ENCODE peak calls at places on chromosomes 16 and 17, in seven cellular contexts. One of them, this sample, is unnamed.

GRCh38 chr16:1971678-1972489 is at the start of gene TBL3:
- DNase-seq in suprapubic skin: peak
- DNase-seq in uterus: peak
- DNase-seq in GM12878: peak
- DNase-seq in heart left ventricle: peak
- DNase-seq in adrenal gland: peak
- DNase-seq in lower leg skin: peak
- DNase-seq in this sample: peak

GRCh38 chr17:82698974-82699442 is 510 bp upstream of the RAB40B start:
- DNase-seq in suprapubic skin: no peak
- DNase-seq in uterus: no peak
- DNase-seq in GM12878: no peak
- DNase-seq in heart left ventricle: no peak
- DNase-seq in adrenal gland: no peak
- DNase-seq in lower leg skin: no peak
- DNase-seq in this sample: no peak

GRCh38 chr16:88599092-88599733 is 29.0 kb downstream of the ZC3H18 start:
- DNase-seq in suprapubic skin: peak
- DNase-seq in uterus: no peak
- DNase-seq in GM12878: no peak
- DNase-seq in heart left ventricle: peak
- DNase-seq in adrenal gland: peak
- DNase-seq in lower leg skin: peak
- DNase-seq in this sample: peak

GRCh38 chr16:89309438-89310122 is 92.1 kb downstream of the ZNF778 start:
- DNase-seq in suprapubic skin: no peak
- DNase-seq in uterus: no peak
- DNase-seq in GM12878: no peak
- DNase-seq in heart left ventricle: no peak
- DNase-seq in adrenal gland: no peak
- DNase-seq in lower leg skin: no peak
- DNase-seq in this sample: no peak

GRCh38 chr16:88519938-88520653 is 50.1 kb upstream of the ZC3H18 start:
- DNase-seq in suprapubic skin: no peak
- DNase-seq in uterus: no peak
- DNase-seq in GM12878: no peak
- DNase-seq in heart left ventricle: no peak
- DNase-seq in adrenal gland: no peak
- DNase-seq in lower leg skin: no peak
- DNase-seq in this sample: no peak

GRCh38 chr16:27237229-27238015 is 31.1 kb downstream of the NSMCE1 start:
- DNase-seq in suprapubic skin: peak
- DNase-seq in uterus: peak
- DNase-seq in GM12878: peak
- DNase-seq in heart left ventricle: peak
- DNase-seq in adrenal gland: no peak
- DNase-seq in lower leg skin: no peak
- DNase-seq in this sample: no peak

GRCh38 chr17:17191961-17192381 is 14.2 kb downstream of the PLD6 start:
- DNase-seq in suprapubic skin: no peak
- DNase-seq in uterus: no peak
- DNase-seq in GM12878: no peak
- DNase-seq in heart left ventricle: no peak
- DNase-seq in adrenal gland: no peak
- DNase-seq in lower leg skin: no peak
- DNase-seq in this sample: no peak

GRCh38 chr17:78324391-78325075 is 35.3 kb downstream of the SOCS3 start:
- DNase-seq in suprapubic skin: peak
- DNase-seq in uterus: peak
- DNase-seq in GM12878: no peak
- DNase-seq in heart left ventricle: peak
- DNase-seq in adrenal gland: peak
- DNase-seq in lower leg skin: peak
- DNase-seq in this sample: no peak

GRCh38 chr16:88561485-88562369 is 8.5 kb upstream of the ZC3H18 start:
- DNase-seq in suprapubic skin: no peak
- DNase-seq in uterus: peak
- DNase-seq in GM12878: no peak
- DNase-seq in heart left ventricle: peak
- DNase-seq in adrenal gland: peak
- DNase-seq in lower leg skin: no peak
- DNase-seq in this sample: no peak

GRCh38 chr17:10295728-10296343 is 77.0 kb downstream of the MYH13 start:
- DNase-seq in suprapubic skin: no peak
- DNase-seq in uterus: peak
- DNase-seq in GM12878: peak
- DNase-seq in heart left ventricle: no peak
- DNase-seq in adrenal gland: peak
- DNase-seq in lower leg skin: no peak
- DNase-seq in this sample: no peak

GRCh38 chr17:73003487-73003886 is 89.0 kb downstream of the SLC39A11 start:
- DNase-seq in suprapubic skin: no peak
- DNase-seq in uterus: no peak
- DNase-seq in GM12878: no peak
- DNase-seq in heart left ventricle: no peak
- DNase-seq in adrenal gland: no peak
- DNase-seq in lower leg skin: no peak
- DNase-seq in this sample: no peak

GRCh38 chr16:75264999-75265910 is 13.8 kb upstream of the BCAR1 start:
- DNase-seq in suprapubic skin: peak
- DNase-seq in uterus: peak
- DNase-seq in GM12878: no peak
- DNase-seq in heart left ventricle: peak
- DNase-seq in adrenal gland: no peak
- DNase-seq in lower leg skin: no peak
- DNase-seq in this sample: no peak

GRCh38 chr16:75265911-75266701 is 14.7 kb upstream of the BCAR1 start:
- DNase-seq in suprapubic skin: peak
- DNase-seq in uterus: peak
- DNase-seq in GM12878: no peak
- DNase-seq in heart left ventricle: peak
- DNase-seq in adrenal gland: peak
- DNase-seq in lower leg skin: no peak
- DNase-seq in this sample: no peak

GRCh38 chr16:75264531-75264998 is 13.1 kb upstream of the BCAR1 start:
- DNase-seq in suprapubic skin: peak
- DNase-seq in uterus: no peak
- DNase-seq in GM12878: no peak
- DNase-seq in heart left ventricle: no peak
- DNase-seq in adrenal gland: no peak
- DNase-seq in lower leg skin: no peak
- DNase-seq in this sample: no peak

GRCh38 chr16:75266738-75267630 is 15.6 kb upstream of the BCAR1 start:
- DNase-seq in suprapubic skin: peak
- DNase-seq in uterus: no peak
- DNase-seq in GM12878: no peak
- DNase-seq in heart left ventricle: no peak
- DNase-seq in adrenal gland: no peak
- DNase-seq in lower leg skin: no peak
- DNase-seq in this sample: no peak

DNA sequence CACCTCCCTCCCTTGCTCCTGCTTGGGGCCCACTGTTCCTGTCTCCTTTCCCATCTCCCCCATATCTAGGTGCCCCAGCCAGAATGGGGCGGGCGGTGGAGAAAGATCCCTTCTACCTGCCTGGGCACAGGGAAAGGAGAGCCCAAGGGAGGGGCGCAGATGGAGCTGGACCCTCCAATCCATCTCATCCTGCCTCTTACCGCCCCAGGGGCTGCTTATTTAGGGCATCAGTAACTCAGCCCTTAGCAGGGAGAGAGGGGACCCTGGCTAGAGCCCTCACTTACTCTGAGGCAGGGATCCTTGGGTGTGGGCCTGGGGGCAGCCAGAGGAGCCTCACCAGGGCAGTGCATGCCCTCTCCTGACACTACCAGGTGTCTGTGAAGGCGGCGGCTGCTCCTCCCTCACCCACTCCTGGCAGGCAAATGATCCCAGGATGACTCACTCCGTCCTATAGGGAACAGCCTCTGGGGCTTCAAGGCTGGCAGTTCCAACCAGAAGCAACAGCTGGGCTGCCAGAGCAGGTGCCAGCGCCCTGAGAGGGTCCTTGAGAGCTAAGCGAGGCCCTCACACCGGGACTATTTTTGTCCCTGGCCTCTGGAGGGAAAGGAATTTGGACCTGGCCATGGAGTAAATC is 16.3 kb upstream of the BCAR1 start:
- DNase-seq in suprapubic skin: peak
- DNase-seq in uterus: no peak
- DNase-seq in GM12878: no peak
- DNase-seq in heart left ventricle: peak
- DNase-seq in adrenal gland: peak
- DNase-seq in lower leg skin: no peak
- DNase-seq in this sample: no peak
- TF ChIP-seq POLR2A in suprapubic skin: no peak
- TF ChIP-seq POLR2A in uterus: no peak
- TF ChIP-seq POLR2A in GM12878: no peak
- TF ChIP-seq POLR2A in heart left ventricle: no peak
- TF ChIP-seq POLR2A in adrenal gland: peak
- TF ChIP-seq POLR2A in lower leg skin: no peak
- TF ChIP-seq POLR2A in this sample: no peak

DNA sequence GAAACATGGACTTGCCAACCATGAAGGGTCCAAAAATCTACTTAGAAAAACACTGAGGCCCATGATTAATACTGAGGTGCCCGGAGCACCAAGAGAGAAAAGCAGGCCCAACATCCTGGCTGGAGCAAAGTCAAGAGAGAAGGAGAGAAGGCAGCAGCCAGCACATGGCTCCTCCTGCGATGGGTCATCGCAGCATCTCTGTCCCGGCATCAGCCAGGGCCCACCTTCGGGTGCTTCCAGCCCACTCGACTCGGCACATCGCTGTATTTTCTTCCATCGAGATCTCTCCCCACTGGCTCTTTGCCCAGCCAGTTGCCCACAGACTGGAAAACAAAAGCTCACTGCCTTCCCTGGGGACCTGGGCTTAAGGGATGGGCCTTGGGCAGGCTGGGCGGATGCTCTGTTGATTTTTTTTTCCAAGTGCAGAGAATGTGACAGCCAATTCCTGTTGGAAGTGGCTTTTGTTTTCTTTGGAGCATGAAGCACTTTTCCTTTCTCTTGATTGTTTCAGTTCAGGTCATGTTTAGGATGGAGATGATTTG is 58.1 kb downstream of the CYB5B start:
- DNase-seq in suprapubic skin: peak
- DNase-seq in uterus: peak
- DNase-seq in GM12878: no peak
- DNase-seq in heart left ventricle: peak
- DNase-seq in adrenal gland: peak
- DNase-seq in lower leg skin: peak
- DNase-seq in this sample: no peak
- H3K4me3 ChIP-seq in suprapubic skin: peak
- H3K4me3 ChIP-seq in uterus: no peak
- H3K4me3 ChIP-seq in GM12878: no peak
- H3K4me3 ChIP-seq in heart left ventricle: peak
- H3K4me3 ChIP-seq in adrenal gland: no peak
- H3K4me3 ChIP-seq in lower leg skin: no peak
- H3K4me3 ChIP-seq in this sample: peak

DNA sequence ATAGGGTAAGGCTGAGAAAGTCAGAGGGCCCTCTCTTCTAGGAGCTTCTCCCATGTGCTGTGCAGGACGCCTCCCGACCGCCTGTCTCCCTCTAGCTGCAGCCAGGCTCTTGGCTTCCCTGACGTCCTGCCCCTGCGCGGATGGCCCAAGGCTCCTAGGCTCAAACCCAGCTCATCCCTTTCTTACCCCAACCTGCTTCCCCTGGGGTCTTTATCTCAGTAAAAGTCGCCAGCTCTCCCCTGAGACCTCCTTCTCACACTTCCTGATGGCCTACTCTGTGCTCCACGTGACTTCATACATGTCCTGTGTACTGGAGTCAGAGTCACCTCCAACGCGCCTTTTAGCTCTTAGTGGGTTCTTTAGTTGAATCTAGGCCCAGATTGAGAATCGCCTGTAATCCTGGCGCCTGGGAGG is 1.1 kb upstream of the ZNF747 start:
- DNase-seq in suprapubic skin: peak
- DNase-seq in uterus: peak
- DNase-seq in GM12878: peak
- DNase-seq in heart left ventricle: peak
- DNase-seq in adrenal gland: peak
- DNase-seq in lower leg skin: peak
- DNase-seq in this sample: no peak
- TF ChIP-seq POLR2A in suprapubic skin: no peak
- TF ChIP-seq POLR2A in uterus: no peak
- TF ChIP-seq POLR2A in GM12878: peak
- TF ChIP-seq POLR2A in heart left ventricle: no peak
- TF ChIP-seq POLR2A in adrenal gland: no peak
- TF ChIP-seq POLR2A in lower leg skin: no peak
- TF ChIP-seq POLR2A in this sample: no peak

DNA sequence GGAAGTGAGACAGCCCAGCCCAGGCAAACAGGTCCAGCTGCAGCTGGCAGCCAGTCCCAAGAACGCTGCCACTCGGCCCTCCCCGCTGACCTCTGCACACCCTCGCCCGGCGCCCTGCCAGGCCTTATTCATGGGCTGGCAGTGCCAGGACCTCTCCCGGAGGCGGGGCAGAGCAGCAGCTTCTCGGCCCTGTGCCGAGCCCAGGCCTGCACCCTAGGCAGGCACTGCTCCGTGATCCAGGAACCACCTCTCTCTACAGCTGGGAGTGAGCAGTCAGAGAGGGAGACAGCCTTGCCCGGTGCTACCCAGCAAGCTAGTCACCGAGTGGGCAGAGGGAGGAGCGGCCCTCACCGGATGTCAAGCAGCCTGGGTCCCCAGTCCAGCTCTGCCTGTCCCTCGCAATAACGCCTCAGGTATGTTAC is 79.9 kb upstream of the CBX4 start:
- DNase-seq in suprapubic skin: no peak
- DNase-seq in uterus: peak
- DNase-seq in GM12878: no peak
- DNase-seq in heart left ventricle: peak
- DNase-seq in adrenal gland: peak
- DNase-seq in lower leg skin: peak
- DNase-seq in this sample: no peak
- H3K4me3 ChIP-seq in suprapubic skin: peak
- H3K4me3 ChIP-seq in uterus: no peak
- H3K4me3 ChIP-seq in GM12878: no peak
- H3K4me3 ChIP-seq in heart left ventricle: no peak
- H3K4me3 ChIP-seq in adrenal gland: no peak
- H3K4me3 ChIP-seq in lower leg skin: no peak
- H3K4me3 ChIP-seq in this sample: peak

GRCh38 chr17:13421581-13421980 is 180.1 kb downstream of the HS3ST3A1 start:
- DNase-seq in suprapubic skin: no peak
- DNase-seq in uterus: no peak
- DNase-seq in GM12878: no peak
- DNase-seq in heart left ventricle: no peak
- DNase-seq in adrenal gland: no peak
- DNase-seq in lower leg skin: no peak
- DNase-seq in this sample: no peak
- TF ChIP-seq POLR2A in suprapubic skin: no peak
- TF ChIP-seq POLR2A in uterus: no peak
- TF ChIP-seq POLR2A in GM12878: no peak
- TF ChIP-seq POLR2A in heart left ventricle: no peak
- TF ChIP-seq POLR2A in adrenal gland: no peak
- TF ChIP-seq POLR2A in lower leg skin: no peak
- TF ChIP-seq POLR2A in this sample: no peak

GRCh38 chr17:80187493-80187892 is 17.7 kb downstream of the CARD14 start:
- DNase-seq in suprapubic skin: peak
- DNase-seq in uterus: peak
- DNase-seq in GM12878: no peak
- DNase-seq in heart left ventricle: peak
- DNase-seq in adrenal gland: peak
- DNase-seq in lower leg skin: peak
- DNase-seq in this sample: no peak
- H3K4me3 ChIP-seq in suprapubic skin: peak
- H3K4me3 ChIP-seq in uterus: no peak
- H3K4me3 ChIP-seq in GM12878: no peak
- H3K4me3 ChIP-seq in heart left ventricle: peak
- H3K4me3 ChIP-seq in adrenal gland: peak
- H3K4me3 ChIP-seq in lower leg skin: no peak
- H3K4me3 ChIP-seq in this sample: peak

This sample was measured in esophagus squamous epithelium.